ENCODE peak calls at places on chromosomes 6 and 20, in nine cellular contexts. S is NT2/D1; E is lung; W is ovary; X is CD4-positive, alpha-beta memory T cell; O is pancreas; N is fibroblast of lung; D is upper lobe of right lung; C is endodermal cell. G is an unnamed sample. For H3K4me1, the result is how much of the 10 kb centered on the place peaks cover.

GRCh38 chr20:1150218-1150617 is 31.8 kb downstream of the PSMF1 start:
- DNase-seq in S (no peak), E (no peak), W (no peak), X (no peak), O (no peak), N (peak), D (no peak), C (no peak), G (no peak)

GRCh38 chr20:17671051-17671450 is 11.0 kb downstream of the RRBP1 start:
- DNase-seq in S (no peak), E (no peak), W (no peak), X (no peak), O (no peak), N (no peak), D (no peak), C (no peak), G (no peak)

GRCh38 chr6:135300576-135300975 is 119.5 kb downstream of the MYB start:
- DNase-seq in S (no peak), E (no peak), W (no peak), X (no peak), O (no peak), N (peak), D (no peak), C (no peak), G (no peak)

GRCh38 chr6:157339432-157339831 is 16.1 kb upstream of the TMEM242 start:
- DNase-seq in S (no peak), E (no peak), W (no peak), X (no peak), O (no peak), N (no peak), D (no peak), C (no peak), G (no peak)

GRCh38 chr20:48407710-48408109 is 420.1 kb downstream of the PREX1 start:
- DNase-seq in S (no peak), E (no peak), W (no peak), X (no peak), O (no peak), N (no peak), D (no peak), C (no peak), G (no peak)

GRCh38 chr6:106256201-106256968 is 69.2 kb downstream of the ATG5 start:
- DNase-seq in S (no peak), E (no peak), W (no peak), X (no peak), O (no peak), N (peak), D (no peak), C (no peak), G (no peak)

GRCh38 chr6:16320533-16321340 is 82.3 kb downstream of the GMPR start:
- DNase-seq in S (no peak), E (no peak), W (no peak), X (no peak), O (no peak), N (peak), D (no peak), C (no peak), G (no peak)

GRCh38 chr20:10219452-10219791 is 792 bp downstream of the SNAP25 start:
- DNase-seq in S (no peak), E (peak), W (peak), X (peak), O (peak), N (peak), D (peak), C (peak), G (peak)

GRCh38 chr20:9059931-9060330 is 9.0 kb upstream of the PLCB4 start:
- DNase-seq in S (no peak), E (no peak), W (no peak), X (no peak), O (no peak), N (peak), D (no peak), C (no peak), G (no peak)

GRCh38 chr6:2940010-2940850 is 31.1 kb downstream of the SERPINB6 start:
- DNase-seq in S (no peak), E (peak), W (no peak), X (peak), O (no peak), N (no peak), D (no peak), C (peak), G (peak)

GRCh38 chr6:145814035-145814500 is 527 bp downstream of the FBXO30 start:
- DNase-seq in S (peak), E (no peak), W (peak), X (peak), O (peak), N (peak), D (no peak), C (peak), G (peak)

GRCh38 chr6:69391106-69391505 is 405.7 kb downstream of the LMBRD1 start:
- DNase-seq in S (no peak), E (no peak), W (no peak), X (no peak), O (no peak), N (peak), D (no peak), C (no peak), G (no peak)

GRCh38 chr20:14538433-14538832 is 201.0 kb upstream of the FLRT3 start:
- DNase-seq in S (no peak), E (no peak), W (no peak), X (no peak), O (no peak), N (no peak), D (no peak), C (no peak), G (no peak)

GRCh38 chr6:22830463-22830862 is 261.1 kb downstream of the HDGFL1 start:
- DNase-seq in S (no peak), E (no peak), W (no peak), X (no peak), O (no peak), N (no peak), D (no peak), C (no peak), G (no peak)

GRCh38 chr6:115972679-115973078 is 88.0 kb downstream of the FRK start:
- DNase-seq in S (no peak), E (no peak), W (no peak), X (no peak), O (no peak), N (no peak), D (no peak), C (no peak), G (no peak)

GRCh38 chr6:19333936-19334335 is 503.2 kb upstream of the ID4 start:
- DNase-seq in S (no peak), E (no peak), W (no peak), X (no peak), O (no peak), N (peak), D (no peak), C (no peak), G (no peak)

GRCh38 chr6:161536141-161536735 is 262.4 kb upstream of the AGPAT4 start:
- DNase-seq in S (no peak), E (no peak), W (no peak), X (no peak), O (no peak), N (no peak), D (no peak), C (no peak), G (no peak)

GRCh38 chr6:31836676-31837611 is 9.4 kb downstream of the HSPA1B start:
- DNase-seq in S (no peak), E (no peak), W (no peak), X (peak), O (no peak), N (no peak), D (no peak), C (no peak), G (peak)

GRCh38 chr6:113971786-113972185 is 838 bp upstream of the HDAC2 start:
- DNase-seq in S (no peak), E (no peak), W (no peak), X (no peak), O (no peak), N (no peak), D (no peak), C (no peak), G (no peak)

GRCh38 chr20:48826883-48827771 is 672 bp downstream of the PREX1 start:
- DNase-seq in S (no peak), E (no peak), W (no peak), X (peak), O (no peak), N (peak), D (peak), C (peak), G (peak)

GRCh38 chr6:133396630-133397335 is 155.6 kb downstream of the EYA4 start:
- DNase-seq in S (no peak), E (no peak), W (no peak), X (no peak), O (no peak), N (peak), D (no peak), C (no peak), G (no peak)

GRCh38 chr6:93676506-93676905 is 257.1 kb upstream of the EPHA7 start:
- DNase-seq in S (no peak), E (no peak), W (no peak), X (no peak), O (no peak), N (no peak), D (no peak), C (no peak), G (no peak)

GRCh38 chr6:131730264-131730663 is 19.4 kb upstream of the CTAGE9 start:
- DNase-seq in S (no peak), E (no peak), W (no peak), X (no peak), O (no peak), N (no peak), D (no peak), C (no peak), G (no peak)

GRCh38 chr6:117072781-117073180 is 192.6 kb upstream of the VGLL2 start:
- DNase-seq in S (peak), E (no peak), W (no peak), X (no peak), O (no peak), N (no peak), D (no peak), C (peak), G (no peak)

GRCh38 chr6:167665698-167666380 is 160.9 kb upstream of the AFDN start:
- DNase-seq in S (no peak), E (no peak), W (no peak), X (no peak), O (no peak), N (no peak), D (no peak), C (no peak), G (no peak)

GRCh38 chr6:124888581-124889371 is 73.5 kb upstream of the RNF217 start:
- DNase-seq in S (no peak), E (no peak), W (no peak), X (no peak), O (no peak), N (peak), D (no peak), C (no peak), G (no peak)

GRCh38 chr6:110652520-110652919 is 162.7 kb downstream of the CDK19 start:
- DNase-seq in S (no peak), E (no peak), W (no peak), X (no peak), O (no peak), N (no peak), D (no peak), C (no peak), G (no peak)

GRCh38 chr20:62007127-62007647 is 58.5 kb downstream of the TAF4 start:
- DNase-seq in S (no peak), E (no peak), W (no peak), X (no peak), O (no peak), N (no peak), D (no peak), C (no peak), G (no peak)

GRCh38 chr6:129750390-129750789 is 40.4 kb upstream of the ARHGAP18 start:
- DNase-seq in S (no peak), E (no peak), W (no peak), X (no peak), O (no peak), N (no peak), D (no peak), C (no peak), G (no peak)

GRCh38 chr6:11494786-11495564 is 42.6 kb upstream of the TMEM170B start:
- DNase-seq in S (no peak), E (no peak), W (no peak), X (no peak), O (no peak), N (peak), D (no peak), C (no peak), G (no peak)

GRCh38 chr6:154732538-154732823 is 735 bp upstream of the SCAF8 start:
- DNase-seq in S (no peak), E (no peak), W (no peak), X (no peak), O (no peak), N (no peak), D (no peak), C (no peak), G (no peak)

DNA sequence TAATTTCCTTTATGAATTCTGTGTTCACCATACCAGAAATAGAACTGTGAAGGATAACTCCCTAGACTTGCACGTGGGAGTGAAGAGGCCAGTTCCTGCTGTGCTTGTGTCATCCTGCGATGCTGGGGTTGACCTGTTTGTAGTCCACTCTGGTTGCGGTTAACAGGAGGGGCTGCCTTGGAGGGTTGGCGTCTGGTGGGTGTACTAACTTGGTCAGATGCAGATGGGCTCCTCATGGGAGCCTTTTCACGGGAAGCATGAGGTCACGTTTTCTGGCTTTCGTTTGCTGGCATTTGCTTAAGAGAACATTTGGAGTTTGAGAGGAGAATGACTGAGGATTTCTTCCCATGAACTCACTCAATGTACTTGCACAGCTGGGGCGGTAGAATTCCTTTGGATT is 41.2 kb downstream of the IGF2R start:
- DNase-seq in S (no peak), E (no peak), W (no peak), X (no peak), O (no peak), N (peak), D (no peak), C (no peak), G (no peak)
- H3K4me3 ChIP-seq in S (no peak), E (no peak), W (no peak), X (no peak), O (no peak), N (no peak), D (no peak), C (no peak), G (no peak)

GRCh38 chr6:39269971-39270370 is 40.7 kb upstream of the KCNK5 start:
- DNase-seq in S (no peak), E (no peak), W (no peak), X (no peak), O (no peak), N (no peak), D (no peak), C (no peak), G (no peak)
- H3K4me1 ChIP-seq in S (under half), E (under half), W (under half), X (under half), O (under half), N (under half), D (under half), C (under half), G (under half)

GRCh38 chr6:169789146-169789943 is 37.9 kb downstream of the ERMARD start:
- DNase-seq in S (no peak), E (no peak), W (no peak), X (no peak), O (no peak), N (no peak), D (peak), C (peak), G (no peak)
- H3K4me3 ChIP-seq in S (no peak), E (no peak), W (peak), X (peak), O (peak), N (peak), D (peak), C (peak), G (peak)

DNA sequence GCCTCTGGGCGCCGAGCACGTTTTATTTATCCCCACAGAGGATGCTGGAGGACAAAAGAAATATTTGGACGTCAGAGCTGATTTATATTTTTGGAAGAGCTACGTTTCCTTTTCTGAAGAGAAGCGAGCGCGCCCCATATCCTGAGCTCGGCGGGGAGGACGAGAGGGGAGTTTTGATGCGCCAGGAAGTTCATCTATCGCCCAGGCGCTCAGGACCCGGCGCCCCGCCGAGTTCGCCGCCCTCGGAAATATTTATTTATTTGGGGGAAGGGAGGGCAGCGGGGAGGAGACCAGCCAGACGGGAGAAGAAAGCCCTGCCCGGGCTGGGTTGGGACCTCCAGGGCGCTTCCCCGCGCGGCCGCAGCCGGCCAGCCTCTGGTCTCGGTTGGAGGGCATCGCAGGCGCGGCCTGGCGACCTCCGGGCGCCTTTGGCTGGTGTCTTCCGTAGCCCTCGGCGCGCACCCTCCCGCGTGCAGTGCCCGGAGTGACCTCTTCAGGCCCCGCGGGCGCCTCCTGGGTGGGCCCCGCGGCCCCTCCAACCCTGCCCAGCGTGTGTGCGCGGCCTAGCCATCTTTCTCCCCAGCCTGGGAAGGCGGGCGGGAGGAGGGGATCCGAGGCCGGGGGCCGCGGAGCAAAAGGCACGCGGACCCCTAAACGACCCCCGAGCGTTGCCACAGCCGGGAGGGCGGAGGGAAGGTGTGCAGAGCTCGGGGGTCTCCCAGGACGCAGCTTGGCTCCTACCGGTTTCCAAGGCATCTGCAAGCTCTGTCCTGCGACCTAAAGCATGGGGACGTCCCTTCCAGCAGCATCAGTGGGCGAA is 5.4 kb upstream of the FOXF2 start:
- DNase-seq in S (no peak), E (no peak), W (no peak), X (no peak), O (peak), N (no peak), D (no peak), C (peak), G (no peak)
- H3K4me1 ChIP-seq in S (under half), E (under half), W (under half), X (under half), O (under half), N (under half), D (under half), C (under half), G (under half)

DNA sequence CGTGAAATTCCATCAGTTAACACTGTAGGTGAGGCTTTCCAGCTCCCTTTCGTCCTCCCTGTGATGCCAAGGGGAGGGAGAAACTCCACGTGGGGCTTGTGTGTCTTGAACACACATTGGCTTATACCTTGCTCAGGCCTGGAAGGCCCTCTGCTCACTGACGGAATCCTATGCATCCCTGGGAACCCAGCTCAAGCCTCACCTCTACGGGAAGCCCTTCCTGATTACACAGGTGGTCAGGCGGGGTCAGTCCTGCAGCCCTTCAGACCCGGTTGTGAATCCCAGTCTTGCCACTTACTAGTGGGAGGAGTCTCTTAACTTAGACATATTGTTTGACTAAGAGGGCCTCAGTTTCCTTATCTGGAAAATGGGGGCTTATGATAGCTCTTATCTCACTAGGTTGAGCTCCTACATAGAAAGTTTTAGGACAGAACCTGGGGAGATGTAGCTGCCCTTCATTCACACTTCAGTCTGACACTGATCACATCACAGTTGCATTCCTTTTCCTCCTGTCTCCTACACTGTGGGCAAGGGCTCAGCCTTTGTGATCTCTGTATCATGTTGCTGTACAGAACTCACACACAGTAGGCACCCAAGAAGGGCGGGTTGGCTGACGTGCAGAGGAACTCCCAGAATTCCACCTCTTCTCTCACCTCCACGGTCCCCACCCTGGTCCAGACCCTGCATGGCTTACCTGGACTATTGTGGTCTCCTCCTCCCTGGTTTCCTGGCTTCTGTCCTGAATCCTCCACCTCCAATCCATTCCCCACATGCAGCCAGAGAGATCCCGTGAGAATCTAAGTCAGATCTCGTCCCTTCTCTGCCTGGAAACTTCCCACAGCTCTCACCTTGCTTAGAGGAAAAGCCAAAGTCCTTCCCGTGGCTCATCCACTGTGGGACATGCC is 129.6 kb downstream of the CEBPB start:
- DNase-seq in S (no peak), E (no peak), W (no peak), X (no peak), O (no peak), N (peak), D (peak), C (peak), G (no peak)
- H3K4me3 ChIP-seq in S (peak), E (no peak), W (peak), X (no peak), O (peak), N (peak), D (peak), C (no peak), G (no peak)